ENCODE peak calls at places on chromosomes 1 and 21, in five cellular contexts. Y, A, P, C and N are unnamed samples.

GRCh38 chr1:109140384-109140783 is 26.5 kb downstream of the ELAPOR1 start:
- DNase-seq in C (no peak), A (no peak), Y (no peak), P (no peak), N (no peak)

GRCh38 chr1:214850432-214851010 is 232.0 kb upstream of the KCNK2 start:
- DNase-seq in A (no peak), Y (no peak), P (no peak), C (no peak), N (no peak)

GRCh38 chr1:203202431-203203245 is 16.1 kb upstream of the CHI3L1 start:
- DNase-seq in C (peak; percentile 18), A (no peak), Y (no peak), P (no peak), N (no peak)

GRCh38 chr1:17161926-17162800 is 42.8 kb upstream of the PADI1 start:
- DNase-seq in C (no peak), A (no peak), Y (no peak), P (no peak), N (no peak)

GRCh38 chr1:8687053-8687452 is 130.4 kb downstream of the RERE start:
- DNase-seq in C (peak; percentile 30), A (peak; percentile 48), Y (peak; percentile 31), P (no peak), N (no peak)

GRCh38 chr1:19468397-19468956 is 16.9 kb downstream of the CAPZB start:
- DNase-seq in Y (no peak), C (peak; percentile 75), A (peak; percentile 75), P (no peak), N (peak; percentile 37)

GRCh38 chr1:209896346-209896745 is 41.7 kb upstream of the SYT14 start:
- DNase-seq in A (no peak), C (no peak), P (no peak), Y (no peak), N (no peak)

GRCh38 chr1:192527950-192528349 is 47.6 kb upstream of the RGS1 start:
- DNase-seq in A (no peak), P (no peak), Y (no peak), C (no peak), N (no peak)

GRCh38 chr1:248837045-248837793 is 805 bp upstream of the ZNF672 start:
- DNase-seq in A (no peak), Y (no peak), P (no peak), C (peak; percentile 14), N (no peak)

GRCh38 chr1:116971965-116972675 is 29.4 kb upstream of the CD101 start:
- DNase-seq in P (no peak), A (no peak), Y (no peak), C (no peak), N (no peak)

GRCh38 chr1:90396917-90397316 is 320.2 kb downstream of the BARHL2 start:
- DNase-seq in A (no peak), C (no peak), Y (no peak), P (no peak), N (no peak)

GRCh38 chr1:3063379-3064295 is 5.4 kb upstream of the PRDM16 start:
- DNase-seq in P (peak; percentile 37), C (peak; percentile 31), Y (no peak), A (peak; percentile 45), N (no peak)

GRCh38 chr1:151825811-151826660 is 5.6 kb downstream of the RORC start:
- DNase-seq in C (no peak), P (peak; percentile 90), A (no peak), Y (peak; percentile 83), N (no peak)

GRCh38 chr1:3557366-3557765 is 53.9 kb downstream of the MEGF6 start:
- DNase-seq in A (no peak), C (no peak), P (peak; percentile 62), Y (no peak), N (no peak)

GRCh38 chr1:236338096-236338495 is 56.0 kb upstream of the EDARADD start:
- DNase-seq in C (no peak), A (no peak), Y (no peak), P (no peak), N (no peak)

GRCh38 chr1:51372561-51372960 is 42.2 kb upstream of the TTC39A start:
- DNase-seq in C (no peak), A (no peak), Y (no peak), P (no peak), N (no peak)

GRCh38 chr1:228082975-228083870 is 715 bp downstream of the ARF1 start:
- DNase-seq in A (peak; percentile 79), C (peak; percentile 63), Y (peak; percentile 47), P (peak; percentile 78), N (no peak)

GRCh38 chr1:10210841-10211804 is 753 bp downstream of the KIF1B start:
- DNase-seq in C (peak; percentile 87), P (peak; percentile 87), A (peak; percentile 89), Y (peak; percentile 95), N (peak; percentile 49)

GRCh38 chr1:36411674-36412648 is 14.3 kb upstream of the LSM10 start:
- DNase-seq in P (no peak), C (no peak), Y (no peak), A (no peak), N (peak; percentile 30)

GRCh38 chr21:31110430-31110829 is 72.2 kb upstream of the KRTAP19-8 start:
- DNase-seq in Y (no peak), C (no peak), A (no peak), P (no peak), N (no peak)

GRCh38 chr1:10519016-10519417 is 44.3 kb downstream of the PEX14 start:
- DNase-seq in Y (no peak), C (peak; percentile 62), A (no peak), P (no peak), N (no peak)

GRCh38 chr1:54564312-54565112 is 16.5 kb downstream of the ACOT11 start:
- DNase-seq in Y (no peak), C (peak; percentile 93), P (peak; percentile 35), A (peak; percentile 80), N (no peak)

GRCh38 chr1:21550097-21550496 is 40.9 kb downstream of the ALPL start:
- DNase-seq in C (no peak), Y (no peak), A (no peak), P (no peak), N (no peak)

GRCh38 chr1:151457911-151458882 is 1.1 kb downstream of the POGZ start:
- DNase-seq in Y (peak; percentile 69), A (peak; percentile 82), P (peak; percentile 85), C (peak; percentile 59), N (peak; percentile 76)

GRCh38 chr1:227886993-227887696 is 60.6 kb downstream of the WNT9A start:
- DNase-seq in P (peak; percentile 88), C (peak; percentile 27), A (peak; percentile 66), Y (peak; percentile 72), N (no peak)

GRCh38 chr1:43960798-43961197 is 9.0 kb upstream of the DPH2 start:
- DNase-seq in Y (no peak), P (no peak), C (no peak), A (no peak), N (no peak)

GRCh38 chr1:227945891-227946623 is 1.7 kb downstream of the WNT9A start:
- DNase-seq in Y (peak; percentile 54), P (peak; percentile 82), A (peak; percentile 84), C (peak; percentile 86), N (peak; percentile 63)

GRCh38 chr21:31509108-31510017 is 150.1 kb upstream of the SOD1 start:
- DNase-seq in P (no peak), C (no peak), A (no peak), Y (no peak), N (peak; percentile 44)

GRCh38 chr1:223037845-223038244 is 105.2 kb downstream of the TLR5 start:
- DNase-seq in P (no peak), A (no peak), C (no peak), Y (no peak), N (no peak)

GRCh38 chr1:227316941-227317540 is 1.3 kb downstream of the CDC42BPA start:
- DNase-seq in Y (peak; percentile 49), C (no peak), A (no peak), P (no peak), N (no peak)

GRCh38 chr1:238129677-238130076 is 239.0 kb upstream of the ZP4 start:
- DNase-seq in A (no peak), Y (no peak), P (no peak), C (no peak), N (no peak)

GRCh38 chr1:41726899-41727748 is 191.6 kb downstream of the HIVEP3 start:
- DNase-seq in C (peak; percentile 51), P (no peak), A (peak; percentile 88), Y (peak; percentile 25), N (no peak)

GRCh38 chr1:24104854-24105253 is 7.1 kb downstream of the MYOM3 start:
- DNase-seq in Y (no peak), A (peak; percentile 19), P (no peak), C (no peak), N (no peak)

GRCh38 chr1:85494957-85495266 is 30.0 kb upstream of the DDAH1 start:
- DNase-seq in Y (no peak), C (no peak), P (no peak), A (no peak), N (peak; percentile 30)

GRCh38 chr1:221458430-221459156 is 283.3 kb downstream of the DUSP10 start:
- DNase-seq in C (no peak), A (no peak), P (no peak), Y (no peak), N (no peak)

DNA sequence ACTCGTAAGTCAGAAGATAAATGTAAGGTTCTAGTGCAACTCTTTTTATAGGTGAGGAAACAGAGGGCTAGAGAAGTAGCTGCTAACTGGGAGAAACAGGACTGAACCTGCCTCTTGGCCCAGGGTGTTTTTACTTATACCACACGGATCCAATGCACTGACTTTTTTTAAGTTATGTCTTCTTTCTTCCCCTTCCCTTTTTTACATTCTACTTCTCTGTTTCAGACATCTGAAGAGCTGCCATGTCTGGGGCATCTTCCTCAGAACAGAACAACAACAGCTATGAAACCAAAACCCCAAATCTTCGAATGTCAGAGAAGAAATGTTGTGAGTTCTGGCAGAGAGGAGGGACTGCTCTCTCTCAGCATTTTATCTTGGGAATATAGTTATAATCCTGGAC is 1.4 kb downstream of the PFKFB2 start:
- DNase-seq in P (no peak), C (no peak), A (no peak), Y (no peak), N (no peak)
- H3K4me1 ChIP-seq in P (peaks cover 7% of the 10 kb centered on the region), C (peaks cover 29% of the 10 kb centered on the region), A (peaks cover 38% of the 10 kb centered on the region), Y (peaks cover 13% of the 10 kb centered on the region), N (peaks cover 13% of the 10 kb centered on the region)

GRCh38 chr1:111631502-111631901 is 11.9 kb downstream of the RAP1A start:
- DNase-seq in Y (no peak), P (no peak), A (no peak), C (no peak), N (no peak)
- H3K4me1 ChIP-seq in Y (peaks cover 9% of the 10 kb centered on the region), P (peaks cover 2% of the 10 kb centered on the region), A (peaks cover 56% of the 10 kb centered on the region), C (peaks cover 33% of the 10 kb centered on the region), N (no peaks in the 10 kb centered on the region)

GRCh38 chr1:31514117-31514516 is 62.2 kb upstream of the TINAGL1 start:
- DNase-seq in P (no peak), Y (no peak), A (no peak), C (no peak), N (no peak)

GRCh38 chr1:31510853-31511789 is 65.2 kb upstream of the TINAGL1 start:
- DNase-seq in P (no peak), Y (no peak), A (no peak), C (no peak), N (no peak)

GRCh38 chr1:31509124-31510072 is 66.9 kb upstream of the TINAGL1 start:
- DNase-seq in P (no peak), A (no peak), Y (no peak), C (no peak), N (peak; percentile 16)

GRCh38 chr1:31510304-31510703 is 66.0 kb upstream of the TINAGL1 start:
- DNase-seq in P (no peak), Y (no peak), C (no peak), A (no peak), N (no peak)

GRCh38 chr1:31511848-31512615 is 64.3 kb upstream of the TINAGL1 start:
- DNase-seq in P (no peak), A (no peak), C (no peak), Y (no peak), N (no peak)
- H3K4me1 ChIP-seq in P (peaks cover 6% of the 10 kb centered on the region), A (no peaks in the 10 kb centered on the region), C (no peaks in the 10 kb centered on the region), Y (no peaks in the 10 kb centered on the region), N (peaks cover 11% of the 10 kb centered on the region)

GRCh38 chr21:45365186-45365607 is 39.8 kb upstream of the COL18A1 start:
- DNase-seq in C (no peak), A (no peak), Y (no peak), P (no peak), N (no peak)
- H3K4me1 ChIP-seq in C (peaks cover 28% of the 10 kb centered on the region), A (peaks cover 22% of the 10 kb centered on the region), Y (peaks cover 20% of the 10 kb centered on the region), P (peaks cover 32% of the 10 kb centered on the region), N (peaks cover 67% of the 10 kb centered on the region)